ENCODE peak calls at places on chromosomes 5 and 9, in eight cellular contexts. X, Z, J, L, D, R, W and Y are unnamed samples.

GRCh38 chr5:139458580-139459407 is 3.7 kb downstream of the ECSCR start:
- DNase-seq in X (peak), Z (no peak), J (peak), L (peak), D (peak), R (no peak), W (no peak), Y (peak)

GRCh38 chr9:124834586-124834985 is 18.7 kb upstream of the WDR38 start:
- DNase-seq in X (no peak), Z (no peak), J (no peak), L (peak), D (peak), R (no peak), W (no peak), Y (no peak)

GRCh38 chr5:66653380-66653779 is 57.2 kb downstream of the MAST4 start:
- DNase-seq in X (peak), Z (no peak), J (no peak), L (no peak), D (no peak), R (peak), W (no peak), Y (no peak)

GRCh38 chr9:77005216-77005615 is 14.2 kb upstream of the FOXB2 start:
- DNase-seq in X (no peak), Z (no peak), J (no peak), L (no peak), D (peak), R (no peak), W (no peak), Y (no peak)

GRCh38 chr5:157198277-157199058 is 17.8 kb downstream of the ITK start:
- DNase-seq in X (no peak), Z (no peak), J (no peak), L (no peak), D (no peak), R (no peak), W (no peak), Y (no peak)

GRCh38 chr5:76082790-76083554 is at the start of gene SV2C:
- DNase-seq in X (no peak), Z (peak), J (no peak), L (peak), D (peak), R (no peak), W (peak), Y (peak)

GRCh38 chr5:57335092-57335491 is 147.5 kb downstream of the ACTBL2 start:
- DNase-seq in X (peak), Z (no peak), J (no peak), L (no peak), D (no peak), R (no peak), W (no peak), Y (peak)

GRCh38 chr5:33049298-33049697 is 338.2 kb downstream of the NPR3 start:
- DNase-seq in X (peak), Z (no peak), J (no peak), L (no peak), D (no peak), R (no peak), W (no peak), Y (no peak)

GRCh38 chr9:130209422-130209821 is 37.2 kb downstream of the NCS1 start:
- DNase-seq in X (no peak), Z (no peak), J (no peak), L (peak), D (no peak), R (no peak), W (no peak), Y (no peak)

GRCh38 chr9:88511906-88512305 is 23.1 kb upstream of the NXNL2 start:
- DNase-seq in X (no peak), Z (no peak), J (no peak), L (no peak), D (peak), R (no peak), W (no peak), Y (no peak)

GRCh38 chr5:157903117-157903450 is 44.1 kb upstream of the CLINT1 start:
- DNase-seq in X (no peak), Z (no peak), J (no peak), L (no peak), D (no peak), R (no peak), W (no peak), Y (no peak)

GRCh38 chr9:87592554-87593394 is 95.1 kb downstream of the DAPK1 start:
- DNase-seq in X (no peak), Z (peak), J (no peak), L (peak), D (no peak), R (no peak), W (no peak), Y (peak)

GRCh38 chr5:75059887-75060286 is 7.5 kb upstream of the GCNT4 start:
- DNase-seq in X (no peak), Z (no peak), J (peak), L (no peak), D (no peak), R (no peak), W (no peak), Y (no peak)

GRCh38 chr5:89396262-89396975 is 513.4 kb upstream of the MEF2C start:
- DNase-seq in X (peak), Z (no peak), J (no peak), L (peak), D (no peak), R (no peak), W (no peak), Y (peak)

GRCh38 chr9:136311433-136312375 is 7.8 kb upstream of the CCDC187 start:
- DNase-seq in X (no peak), Z (no peak), J (no peak), L (peak), D (no peak), R (no peak), W (no peak), Y (no peak)

GRCh38 chr5:160508780-160509361 is 87.2 kb downstream of the PTTG1 start:
- DNase-seq in X (peak), Z (peak), J (peak), L (peak), D (peak), R (peak), W (no peak), Y (peak)

GRCh38 chr5:73031839-73032238 is 76.0 kb downstream of the FCHO2 start:
- DNase-seq in X (peak), Z (peak), J (no peak), L (peak), D (no peak), R (peak), W (no peak), Y (peak)

GRCh38 chr5:59798862-59799667 is 94.5 kb downstream of the PDE4D start:
- DNase-seq in X (peak), Z (no peak), J (no peak), L (peak), D (no peak), R (no peak), W (no peak), Y (peak)

GRCh38 chr5:119017999-119018398 is 29.7 kb upstream of the DTWD2 start:
- DNase-seq in X (no peak), Z (no peak), J (no peak), L (no peak), D (no peak), R (no peak), W (no peak), Y (no peak)

GRCh38 chr5:92554447-92555085 is 1026.5 kb downstream of the NR2F1-AS1 start:
- DNase-seq in X (no peak), Z (no peak), J (no peak), L (peak), D (no peak), R (no peak), W (no peak), Y (no peak)

GRCh38 chr5:111493031-111493430 is 19.3 kb downstream of the STARD4 start:
- DNase-seq in X (no peak), Z (no peak), J (no peak), L (no peak), D (no peak), R (no peak), W (no peak), Y (no peak)